ENCODE peak calls at places on chromosomes 3 and 15, in seven cellular contexts. Z, Q, H, M, F, E and G are unnamed samples.

GRCh38 chr3:151329368-151329767 is at the start of gene P2RY13:
- DNase-seq in F (no peak), M (no peak), H (no peak), Q (no peak), Z (no peak), E (no peak), G (no peak)

GRCh38 chr15:88769161-88769971 is 33.9 kb upstream of the ACAN start:
- DNase-seq in Q (no peak), M (no peak), H (no peak), E (no peak), Z (no peak), F (peak), G (no peak)

GRCh38 chr3:78317774-78318173 is 1277.9 kb downstream of the ROBO2 start:
- DNase-seq in H (no peak), E (no peak), M (no peak), Q (no peak), F (no peak), Z (no peak), G (no peak)

GRCh38 chr15:90482124-90483011 is 47.4 kb upstream of the CRTC3 start:
- DNase-seq in F (peak), H (peak), Z (peak), E (peak), M (no peak), Q (peak), G (peak)

GRCh38 chr3:27431116-27431515 is 53.1 kb downstream of the SLC4A7 start:
- DNase-seq in E (no peak), H (no peak), Z (no peak), Q (no peak), F (peak), M (no peak), G (no peak)

GRCh38 chr15:92809880-92810361 is 90.2 kb upstream of the CHD2 start:
- DNase-seq in E (no peak), Z (peak), F (peak), H (peak), Q (peak), M (no peak), G (peak)

GRCh38 chr3:50625131-50625878 is 8.4 kb downstream of the MAPKAPK3 start:
- DNase-seq in Z (no peak), E (no peak), Q (no peak), F (no peak), H (no peak), M (no peak), G (no peak)

GRCh38 chr3:112136959-112137693 is 4.1 kb upstream of the GCSAM start:
- DNase-seq in Z (peak), F (peak), E (peak), H (peak), M (no peak), Q (peak), G (peak)

GRCh38 chr3:149333518-149333859 is at the start of gene TM4SF18:
- DNase-seq in Q (no peak), Z (no peak), E (no peak), F (peak), M (no peak), H (peak), G (no peak)

GRCh38 chr15:73341886-73342600 is 26.7 kb downstream of the HCN4 start:
- DNase-seq in F (peak), Z (no peak), M (no peak), Q (no peak), H (no peak), E (no peak), G (no peak)

GRCh38 chr15:63970723-63971426 is 75.4 kb downstream of the DAPK2 start:
- DNase-seq in Q (no peak), F (no peak), Z (no peak), H (peak), E (no peak), M (no peak), G (no peak)

GRCh38 chr3:17783426-17783825 is 41.0 kb upstream of the TBC1D5 start:
- DNase-seq in Q (no peak), H (peak), E (no peak), Z (no peak), F (no peak), M (no peak), G (no peak)

GRCh38 chr15:55824857-55825613 is 82.1 kb upstream of the PRTG start:
- DNase-seq in H (no peak), Q (no peak), E (no peak), F (peak), M (no peak), Z (no peak), G (no peak)

GRCh38 chr3:184977796-184978195 is 165.8 kb downstream of the VPS8 start:
- DNase-seq in F (no peak), M (no peak), Z (no peak), H (no peak), Q (no peak), E (no peak), G (no peak)